ENCODE peak calls at places on chromosomes 13 and 19, in five cellular contexts. One of them, this sample, is unnamed.

GRCh38 chr13:93794197-93794885 is 567.7 kb downstream of the GPC6 start:
- DNase-seq in cerebellar nuclear complex: no peak
- DNase-seq in cardiac muscle cell: no peak
- DNase-seq in RPMI7951: no peak
- DNase-seq in fibroblast of the conjunctiva: no peak
- DNase-seq in this sample: no peak

GRCh38 chr13:40682449-40683240 is 16.2 kb upstream of the FOXO1 start:
- DNase-seq in RPMI7951: peak
- DNase-seq in cerebellar nuclear complex: no peak
- DNase-seq in fibroblast of the conjunctiva: no peak
- DNase-seq in cardiac muscle cell: peak
- DNase-seq in this sample: no peak

GRCh38 chr19:7328647-7329046 is 20.1 kb upstream of the ARHGEF18 start:
- DNase-seq in cerebellar nuclear complex: no peak
- DNase-seq in RPMI7951: no peak
- DNase-seq in cardiac muscle cell: no peak
- DNase-seq in fibroblast of the conjunctiva: no peak
- DNase-seq in this sample: no peak

GRCh38 chr13:109974354-109974753 is 188.0 kb upstream of the IRS2 start:
- DNase-seq in cardiac muscle cell: peak
- DNase-seq in RPMI7951: no peak
- DNase-seq in cerebellar nuclear complex: no peak
- DNase-seq in fibroblast of the conjunctiva: no peak
- DNase-seq in this sample: no peak

GRCh38 chr19:52722062-52723005 is 12.5 kb downstream of the ZNF611 start:
- DNase-seq in cerebellar nuclear complex: no peak
- DNase-seq in fibroblast of the conjunctiva: peak
- DNase-seq in cardiac muscle cell: peak
- DNase-seq in RPMI7951: peak
- DNase-seq in this sample: peak

GRCh38 chr19:35074426-35075201 is 33.1 kb downstream of the HPN start:
- DNase-seq in cardiac muscle cell: no peak
- DNase-seq in RPMI7951: no peak
- DNase-seq in cerebellar nuclear complex: no peak
- DNase-seq in fibroblast of the conjunctiva: no peak
- DNase-seq in this sample: no peak

GRCh38 chr19:13396256-13397080 is 109.8 kb downstream of the CACNA1A start:
- DNase-seq in cerebellar nuclear complex: no peak
- DNase-seq in RPMI7951: peak
- DNase-seq in cardiac muscle cell: peak
- DNase-seq in fibroblast of the conjunctiva: peak
- DNase-seq in this sample: no peak

GRCh38 chr19:6667114-6667627 is 2.8 kb downstream of the TNFSF14 start:
- DNase-seq in fibroblast of the conjunctiva: no peak
- DNase-seq in RPMI7951: no peak
- DNase-seq in cerebellar nuclear complex: no peak
- DNase-seq in cardiac muscle cell: no peak
- DNase-seq in this sample: no peak

GRCh38 chr13:31160857-31161582 is 684 bp downstream of the HSPH1 start:
- DNase-seq in fibroblast of the conjunctiva: peak
- DNase-seq in RPMI7951: peak
- DNase-seq in cardiac muscle cell: peak
- DNase-seq in cerebellar nuclear complex: no peak
- DNase-seq in this sample: no peak

GRCh38 chr19:46186101-46186716 is 38.2 kb downstream of the IGFL2 start:
- DNase-seq in cardiac muscle cell: no peak
- DNase-seq in RPMI7951: no peak
- DNase-seq in fibroblast of the conjunctiva: no peak
- DNase-seq in cerebellar nuclear complex: no peak
- DNase-seq in this sample: no peak

GRCh38 chr13:95530178-95530577 is 22.3 kb upstream of the CLDN10 start:
- DNase-seq in fibroblast of the conjunctiva: peak
- DNase-seq in RPMI7951: peak
- DNase-seq in cerebellar nuclear complex: no peak
- DNase-seq in cardiac muscle cell: peak
- DNase-seq in this sample: peak

GRCh38 chr13:103303078-103303651 is 236.9 kb upstream of the SLC10A2 start:
- DNase-seq in RPMI7951: no peak
- DNase-seq in cardiac muscle cell: no peak
- DNase-seq in cerebellar nuclear complex: no peak
- DNase-seq in fibroblast of the conjunctiva: no peak
- DNase-seq in this sample: no peak

GRCh38 chr13:113184568-113185440 is 23.7 kb downstream of the PCID2 start:
- DNase-seq in fibroblast of the conjunctiva: no peak
- DNase-seq in RPMI7951: no peak
- DNase-seq in cerebellar nuclear complex: no peak
- DNase-seq in cardiac muscle cell: no peak
- DNase-seq in this sample: no peak

GRCh38 chr13:94119360-94119936 is 360.0 kb downstream of the DCT start:
- DNase-seq in fibroblast of the conjunctiva: no peak
- DNase-seq in cerebellar nuclear complex: no peak
- DNase-seq in RPMI7951: no peak
- DNase-seq in cardiac muscle cell: no peak
- DNase-seq in this sample: no peak

GRCh38 chr19:55080121-55080914 is 4.6 kb downstream of the EPS8L1 start:
- DNase-seq in cardiac muscle cell: peak
- DNase-seq in RPMI7951: peak
- DNase-seq in fibroblast of the conjunctiva: peak
- DNase-seq in cerebellar nuclear complex: no peak
- DNase-seq in this sample: no peak

GRCh38 chr19:54207908-54208783 is 7.5 kb downstream of the RPS9 start:
- DNase-seq in fibroblast of the conjunctiva: peak
- DNase-seq in cerebellar nuclear complex: no peak
- DNase-seq in RPMI7951: peak
- DNase-seq in cardiac muscle cell: peak
- DNase-seq in this sample: no peak

GRCh38 chr19:2609389-2610116 is 92.9 kb downstream of the GNG7 start:
- DNase-seq in RPMI7951: no peak
- DNase-seq in cardiac muscle cell: no peak
- DNase-seq in fibroblast of the conjunctiva: no peak
- DNase-seq in cerebellar nuclear complex: no peak
- DNase-seq in this sample: no peak

GRCh38 chr19:45637890-45638667 is 1.1 kb downstream of the EML2 start:
- DNase-seq in RPMI7951: peak
- DNase-seq in cardiac muscle cell: peak
- DNase-seq in cerebellar nuclear complex: no peak
- DNase-seq in fibroblast of the conjunctiva: no peak
- DNase-seq in this sample: no peak

GRCh38 chr13:52053460-52053859 is 29.0 kb downstream of the UTP14C start:
- DNase-seq in RPMI7951: no peak
- DNase-seq in fibroblast of the conjunctiva: no peak
- DNase-seq in cerebellar nuclear complex: no peak
- DNase-seq in cardiac muscle cell: no peak
- DNase-seq in this sample: no peak

GRCh38 chr19:1161716-1162115 is 12.4 kb downstream of the SBNO2 start:
- DNase-seq in fibroblast of the conjunctiva: no peak
- DNase-seq in RPMI7951: no peak
- DNase-seq in cardiac muscle cell: peak
- DNase-seq in cerebellar nuclear complex: no peak
- DNase-seq in this sample: no peak

GRCh38 chr19:6740589-6741348 is 1.3 kb downstream of the TRIP10 start:
- DNase-seq in cardiac muscle cell: peak
- DNase-seq in cerebellar nuclear complex: no peak
- DNase-seq in RPMI7951: peak
- DNase-seq in fibroblast of the conjunctiva: no peak
- DNase-seq in this sample: no peak

GRCh38 chr19:1648156-1648925 is 4.1 kb downstream of the TCF3 start:
- DNase-seq in RPMI7951: no peak
- DNase-seq in cardiac muscle cell: no peak
- DNase-seq in fibroblast of the conjunctiva: no peak
- DNase-seq in cerebellar nuclear complex: no peak
- DNase-seq in this sample: no peak

GRCh38 chr19:12145348-12145747 is 5.2 kb upstream of the ZNF20 start:
- DNase-seq in RPMI7951: no peak
- DNase-seq in cardiac muscle cell: no peak
- DNase-seq in fibroblast of the conjunctiva: no peak
- DNase-seq in cerebellar nuclear complex: no peak
- DNase-seq in this sample: no peak

GRCh38 chr19:48549380-48549779 is 2.6 kb upstream of the SULT2B1 start:
- DNase-seq in fibroblast of the conjunctiva: no peak
- DNase-seq in RPMI7951: no peak
- DNase-seq in cerebellar nuclear complex: no peak
- DNase-seq in cardiac muscle cell: no peak
- DNase-seq in this sample: no peak

GRCh38 chr13:57629391-57629804 is 2.1 kb upstream of the PCDH17 start:
- DNase-seq in cerebellar nuclear complex: no peak
- DNase-seq in RPMI7951: no peak
- DNase-seq in fibroblast of the conjunctiva: no peak
- DNase-seq in cardiac muscle cell: peak
- DNase-seq in this sample: no peak

GRCh38 chr19:52691215-52691610 is 43.6 kb downstream of the ZNF611 start:
- DNase-seq in cardiac muscle cell: no peak
- DNase-seq in RPMI7951: no peak
- DNase-seq in fibroblast of the conjunctiva: no peak
- DNase-seq in cerebellar nuclear complex: no peak
- DNase-seq in this sample: no peak

GRCh38 chr19:38264486-38265212 is at the start of gene SPINT2:
- DNase-seq in RPMI7951: no peak
- DNase-seq in cardiac muscle cell: no peak
- DNase-seq in cerebellar nuclear complex: no peak
- DNase-seq in fibroblast of the conjunctiva: no peak
- DNase-seq in this sample: no peak

GRCh38 chr19:42244452-42245220 is 2.2 kb upstream of the GSK3A start:
- DNase-seq in cerebellar nuclear complex: peak
- DNase-seq in fibroblast of the conjunctiva: peak
- DNase-seq in cardiac muscle cell: peak
- DNase-seq in RPMI7951: peak
- DNase-seq in this sample: no peak

GRCh38 chr19:15642807-15643206 is 2.1 kb downstream of the CYP4F3 start:
- DNase-seq in cerebellar nuclear complex: no peak
- DNase-seq in fibroblast of the conjunctiva: no peak
- DNase-seq in cardiac muscle cell: no peak
- DNase-seq in RPMI7951: no peak
- DNase-seq in this sample: no peak

GRCh38 chr19:28294395-28294794 is 918.6 kb downstream of the UQCRFS1 start:
- DNase-seq in RPMI7951: peak
- DNase-seq in fibroblast of the conjunctiva: no peak
- DNase-seq in cardiac muscle cell: peak
- DNase-seq in cerebellar nuclear complex: no peak
- DNase-seq in this sample: no peak

GRCh38 chr19:36851898-36852297 is 1.2 kb downstream of the ZNF345 start:
- DNase-seq in cardiac muscle cell: no peak
- DNase-seq in cerebellar nuclear complex: no peak
- DNase-seq in RPMI7951: no peak
- DNase-seq in fibroblast of the conjunctiva: no peak
- DNase-seq in this sample: no peak

GRCh38 chr13:71067164-71067815 is 799.7 kb downstream of the DACH1 start:
- DNase-seq in cardiac muscle cell: no peak
- DNase-seq in cerebellar nuclear complex: no peak
- DNase-seq in RPMI7951: no peak
- DNase-seq in fibroblast of the conjunctiva: no peak
- DNase-seq in this sample: no peak

GRCh38 chr19:12626958-12627357 is 16.2 kb downstream of the ZNF791 start:
- DNase-seq in cardiac muscle cell: no peak
- DNase-seq in RPMI7951: no peak
- DNase-seq in fibroblast of the conjunctiva: no peak
- DNase-seq in cerebellar nuclear complex: no peak
- DNase-seq in this sample: no peak

This sample was measured in epithelial cell of prostate.